ENCODE peak calls at places on chromosome 21, in six cellular contexts. P, H, K, E, V and C are unnamed samples.
A peak's percentile ranks its signal among the peaks of the same experiment; 100 is the strongest.

GRCh38 chr21:31342328-31342727 is 1.7 kb downstream of the TIAM1 start:
- DNase-seq in E (no peak), P (no peak), H (no peak), K (no peak), V (no peak), C (no peak)

GRCh38 chr21:15278279-15278678 is 213.5 kb upstream of the NRIP1 start:
- DNase-seq in H (no peak), V (no peak), P (peak; percentile 20), K (no peak), E (no peak), C (no peak)

GRCh38 chr21:29303301-29303700 is 4.6 kb downstream of the BACH1 start:
- DNase-seq in P (no peak), K (no peak), E (no peak), H (no peak), V (no peak), C (no peak)

GRCh38 chr21:31557421-31557955 is 102.0 kb upstream of the SOD1 start:
- DNase-seq in K (no peak), P (no peak), V (no peak), H (no peak), E (no peak), C (no peak)

GRCh38 chr21:33360871-33361602 is 36.3 kb downstream of the IFNAR1 start:
- DNase-seq in V (peak; percentile 79), E (peak; percentile 81), H (no peak), K (peak; percentile 74), P (peak; percentile 69), C (peak; percentile 84)

GRCh38 chr21:42833439-42833815 is 45.9 kb downstream of the WDR4 start:
- DNase-seq in H (no peak), E (peak; percentile 74), K (no peak), P (no peak), V (no peak), C (no peak)

GRCh38 chr21:32020551-32020950 is 147.7 kb downstream of the HUNK start:
- DNase-seq in H (no peak), P (peak; percentile 19), E (no peak), K (no peak), V (no peak), C (no peak)

GRCh38 chr21:41246808-41247207 is 69.8 kb upstream of the FAM3B start:
- DNase-seq in K (no peak), E (no peak), P (no peak), V (no peak), H (no peak), C (no peak)

GRCh38 chr21:40606341-40606740 is 240.6 kb downstream of the DSCAM start:
- DNase-seq in K (peak; percentile 48), H (no peak), E (no peak), V (no peak), P (no peak), C (no peak)

GRCh38 chr21:18970416-18970815 is 566.8 kb upstream of the TMPRSS15 start:
- DNase-seq in E (no peak), H (no peak), P (no peak), K (no peak), V (no peak), C (no peak)

GRCh38 chr21:16563795-16564194 is 834.0 kb downstream of the USP25 start:
- DNase-seq in H (no peak), V (peak; percentile 58), E (no peak), K (peak; percentile 76), P (peak; percentile 43), C (peak; percentile 68)

GRCh38 chr21:42520628-42521253 is 7.1 kb downstream of the SLC37A1 start:
- DNase-seq in K (no peak), P (no peak), V (no peak), E (peak; percentile 49), H (no peak), C (no peak)

GRCh38 chr21:36236052-36236730 is 79.6 kb downstream of the DOP1B start:
- DNase-seq in E (no peak), K (no peak), H (no peak), P (no peak), V (no peak), C (no peak)

GRCh38 chr21:41659791-41660560 is 106.9 kb downstream of the RIPK4 start:
- DNase-seq in V (peak; percentile 89), E (peak; percentile 70), P (no peak), K (peak; percentile 74), H (no peak), C (no peak)

GRCh38 chr21:36350282-36350910 is 30.4 kb downstream of the MORC3 start:
- DNase-seq in K (no peak), H (no peak), E (no peak), V (no peak), P (no peak), C (no peak)

GRCh38 chr21:22813201-22813600 is 1815.0 kb downstream of the NCAM2 start:
- DNase-seq in H (no peak), E (no peak), V (no peak), K (no peak), P (no peak), C (no peak)

GRCh38 chr21:42156690-42157605 is 62.0 kb upstream of the ABCG1 start:
- DNase-seq in E (peak; percentile 85), P (peak; percentile 23), K (no peak), V (no peak), H (no peak), C (no peak)

GRCh38 chr21:29299046-29299905 is 554 bp downstream of the BACH1 start:
- DNase-seq in P (peak; percentile 49), H (no peak), V (peak; percentile 62), K (peak; percentile 71), E (peak; percentile 88), C (peak; percentile 69)

GRCh38 chr21:26800455-26801454 is 44.5 kb downstream of the ADAMTS1 start:
- DNase-seq in V (no peak), P (no peak), E (no peak), K (no peak), H (no peak), C (no peak)

GRCh38 chr21:41460578-41461527 is 34.8 kb downstream of the MX1 start:
- DNase-seq in P (peak; percentile 72), K (peak; percentile 81), E (peak; percentile 88), V (peak; percentile 64), H (no peak), C (peak; percentile 78)

GRCh38 chr21:42144679-42145568 is 73.8 kb downstream of the UMODL1 start:
- DNase-seq in P (no peak), K (peak; percentile 0), V (no peak), E (no peak), H (no peak), C (peak; percentile 3)

GRCh38 chr21:19607983-19608668 is 1204.5 kb upstream of the TMPRSS15 start:
- DNase-seq in P (no peak), K (no peak), V (no peak), E (no peak), H (no peak), C (peak; percentile 19)

GRCh38 chr21:33981341-33982101 is 65.9 kb upstream of the ATP5PO start:
- DNase-seq in V (no peak), H (no peak), P (no peak), E (no peak), K (no peak), C (no peak)

GRCh38 chr21:22278366-22278765 is 1280.2 kb downstream of the NCAM2 start:
- DNase-seq in H (no peak), P (no peak), E (no peak), K (no peak), V (no peak), C (no peak)

GRCh38 chr21:15023782-15024181 is 41.0 kb downstream of the NRIP1 start:
- DNase-seq in V (no peak), E (no peak), P (no peak), H (no peak), K (no peak), C (no peak)

GRCh38 chr21:41975391-41976272 is 21.8 kb upstream of the C2CD2 start:
- DNase-seq in E (peak; percentile 65), V (no peak), K (no peak), P (no peak), H (no peak), C (no peak)

GRCh38 chr21:42652527-42653491 is 612 bp upstream of the PDE9A start:
- DNase-seq in H (no peak), V (peak; percentile 95), E (no peak), K (peak; percentile 83), P (peak; percentile 91), C (peak; percentile 81)

DNA sequence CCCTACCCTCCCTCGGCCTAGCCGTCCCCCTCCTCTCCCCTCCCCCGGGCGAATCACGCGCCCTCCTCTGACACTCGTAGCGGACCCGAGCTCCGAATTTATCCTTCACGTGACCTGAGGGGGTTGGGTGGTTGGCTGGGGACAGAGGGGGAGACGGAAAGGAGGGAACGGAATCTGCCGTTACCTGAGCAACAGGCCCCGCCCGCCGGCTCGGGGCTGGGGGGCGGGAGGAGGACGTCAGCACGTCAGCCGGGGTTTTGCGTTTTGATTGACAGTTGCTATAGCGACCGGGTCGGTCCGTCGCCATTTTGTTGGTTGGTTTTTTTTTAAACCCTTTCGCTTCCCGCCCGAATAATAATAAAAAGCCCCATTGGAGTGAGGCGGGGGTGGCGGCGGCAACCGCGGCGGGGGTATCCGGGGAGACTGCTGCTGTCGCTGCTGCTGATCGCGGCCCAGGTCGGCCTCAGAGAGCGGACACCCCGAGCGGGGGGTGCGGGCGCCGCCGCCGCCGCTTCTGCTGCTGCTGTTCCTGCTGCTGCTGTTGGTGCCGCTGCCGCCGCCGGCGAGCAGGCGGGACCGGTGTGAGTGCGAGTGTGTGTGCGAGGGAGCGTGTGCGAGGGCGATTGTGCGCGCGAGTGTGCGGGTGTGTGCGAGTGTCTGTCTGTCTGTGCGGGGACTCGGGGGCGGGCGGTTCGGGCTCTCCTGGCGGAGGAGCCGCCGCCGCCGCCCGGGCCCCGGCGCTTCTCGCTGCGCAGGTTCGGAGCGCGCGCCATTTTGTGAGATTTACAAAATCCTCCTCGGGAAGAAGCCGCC is at the start of gene DYRK1A:
- DNase-seq in K (peak; percentile 98), H (peak; percentile 97), V (peak; percentile 99), P (peak; percentile 100), E (peak; percentile 98), C (peak; percentile 98)
- TF ChIP-seq POLR2A in K (peak; percentile 80), H (no peak), V (peak; percentile 55), P (peak; percentile 82), E (no peak), C (peak; percentile 90)

GRCh38 chr21:39033878-39034589 is 149.2 kb downstream of the PSMG1 start:
- DNase-seq in P (no peak), E (no peak), H (no peak), K (peak; percentile 95), V (no peak), C (peak; percentile 26)
- TF ChIP-seq POLR2A in P (no peak), E (no peak), H (no peak), K (peak; percentile 55), V (no peak), C (no peak)

GRCh38 chr21:35063428-35064172 is 14.5 kb upstream of the RUNX1 start:
- DNase-seq in H (no peak), K (no peak), V (no peak), E (no peak), P (no peak), C (no peak)
- TF ChIP-seq POLR2A in H (no peak), K (no peak), V (no peak), E (no peak), P (no peak), C (no peak)

GRCh38 chr21:43892984-43893535 is 28.0 kb downstream of the AGPAT3 start:
- DNase-seq in K (no peak), H (no peak), V (no peak), E (no peak), P (no peak), C (no peak)

GRCh38 chr21:43890042-43890441 is 25.0 kb downstream of the AGPAT3 start:
- DNase-seq in E (no peak), P (no peak), V (no peak), K (no peak), H (no peak), C (no peak)

GRCh38 chr21:43892334-43892733 is 27.3 kb downstream of the AGPAT3 start:
- DNase-seq in K (no peak), E (no peak), P (no peak), H (no peak), V (no peak), C (no peak)

GRCh38 chr21:43894206-43894577 is 29.2 kb downstream of the AGPAT3 start:
- DNase-seq in K (no peak), V (no peak), E (no peak), P (no peak), H (no peak), C (no peak)

GRCh38 chr21:43893536-43894205 is 28.6 kb downstream of the AGPAT3 start:
- DNase-seq in E (peak; percentile 61), H (no peak), K (no peak), V (no peak), P (no peak), C (no peak)
- TF ChIP-seq POLR2A in E (no peak), H (no peak), K (no peak), V (no peak), P (no peak), C (no peak)